ENCODE peak calls at places on chromosomes 13 and 19, in six cellular contexts. J, D, W, N, R and Y are unnamed samples.

GRCh38 chr19:7871280-7871529 is 3.0 kb downstream of the PRR36 start:
- DNase-seq in D (no peak), J (no peak), W (no peak), R (no peak), N (no peak), Y (no peak)

GRCh38 chr13:35157143-35157755 is 215.2 kb downstream of the NBEA start:
- DNase-seq in W (peak), N (peak), J (peak), D (peak), R (peak), Y (peak)

GRCh38 chr19:35902870-35903475 is 644 bp downstream of the HCST start:
- DNase-seq in D (no peak), R (no peak), J (no peak), W (no peak), N (no peak), Y (no peak)

GRCh38 chr13:99435116-99435515 is 66.2 kb upstream of the TM9SF2 start:
- DNase-seq in J (no peak), D (no peak), R (no peak), N (no peak), W (no peak), Y (no peak)

GRCh38 chr19:5293607-5294089 is 47.0 kb downstream of the PTPRS start:
- DNase-seq in D (no peak), N (no peak), J (no peak), W (peak), R (no peak), Y (peak)

GRCh38 chr13:113802090-113802531 is 43.1 kb downstream of the TMEM255B start:
- DNase-seq in N (peak), R (no peak), J (peak), D (peak), W (peak), Y (peak)

GRCh38 chr19:18481505-18482222 is 40.2 kb downstream of the ELL start:
- DNase-seq in J (no peak), W (no peak), D (no peak), N (no peak), R (no peak), Y (no peak)

GRCh38 chr13:52010890-52011689 is at the start of gene ATP7B:
- DNase-seq in W (no peak), R (peak), D (no peak), J (no peak), N (no peak), Y (no peak)

DNA sequence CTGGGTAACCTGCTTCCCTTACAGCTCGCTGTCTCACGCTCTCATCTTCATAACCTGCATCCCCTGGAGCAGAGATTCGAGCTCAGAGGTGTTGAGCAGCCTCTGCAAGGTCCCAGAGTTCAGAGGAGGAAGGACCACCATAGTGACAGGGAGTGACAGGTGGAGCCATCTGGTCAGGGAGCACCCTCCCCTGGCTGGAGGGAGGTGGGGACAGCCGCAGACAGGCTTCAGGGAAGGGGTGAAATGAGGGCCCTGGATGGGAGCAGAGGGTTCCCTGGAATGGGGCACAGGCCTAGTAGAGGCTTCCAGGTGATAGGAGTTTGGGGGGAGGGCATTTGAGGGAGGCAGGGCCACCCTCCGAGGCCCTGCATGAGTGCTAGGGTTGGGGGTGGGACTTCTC is 82.1 kb downstream of the ZNF429 start:
- DNase-seq in R (no peak), D (no peak), N (no peak), W (no peak), J (no peak), Y (no peak)
- H3K4me3 ChIP-seq in R (peak), D (no peak), N (no peak), W (no peak), J (no peak), Y (no peak)

GRCh38 chr19:48182434-48182833 is 12.0 kb downstream of the ZSWIM9 start:
- DNase-seq in J (no peak), W (no peak), D (no peak), R (no peak), N (no peak), Y (no peak)
- TF ChIP-seq CTCF in J (no peak), W (no peak), D (no peak), R (peak), N (no peak), Y (no peak)

DNA sequence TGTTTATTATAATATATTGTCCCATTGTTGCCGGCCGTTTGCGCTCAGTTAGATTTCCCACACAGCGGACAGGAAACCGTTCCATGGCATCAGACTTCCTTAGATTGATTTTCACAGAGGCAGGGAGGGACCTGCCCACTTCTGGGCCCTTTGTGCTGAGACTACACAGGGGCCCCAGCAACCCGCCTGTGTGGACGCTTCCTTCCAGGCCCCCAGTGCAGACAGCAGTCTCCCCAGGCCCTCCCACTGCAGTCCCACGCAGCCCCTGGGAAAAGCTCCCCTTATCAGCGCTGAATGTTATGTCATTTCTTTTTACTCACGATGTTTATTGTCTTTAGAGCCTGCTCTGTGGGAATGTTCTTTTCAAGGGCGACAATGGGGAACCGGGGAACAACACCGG is 351.7 kb upstream of the ARGLU1 start:
- DNase-seq in D (no peak), R (no peak), N (no peak), J (no peak), W (no peak), Y (no peak)
- H3K4me3 ChIP-seq in D (no peak), R (no peak), N (no peak), J (no peak), W (no peak), Y (no peak)

GRCh38 chr13:44298314-44298713 is 75.3 kb upstream of the SERP2 start:
- DNase-seq in N (no peak), J (no peak), W (peak), D (no peak), R (no peak), Y (no peak)

GRCh38 chr13:44299142-44299541 is 74.5 kb upstream of the SERP2 start:
- DNase-seq in D (no peak), N (no peak), J (no peak), R (no peak), W (peak), Y (no peak)

GRCh38 chr13:44300895-44301638 is 72.6 kb upstream of the SERP2 start:
- DNase-seq in W (peak), D (no peak), R (no peak), N (no peak), J (no peak), Y (peak)

GRCh38 chr13:44301639-44302015 is 72.0 kb upstream of the SERP2 start:
- DNase-seq in D (no peak), R (no peak), N (no peak), W (no peak), J (no peak), Y (no peak)

GRCh38 chr13:44299544-44299943 is 74.1 kb upstream of the SERP2 start:
- DNase-seq in J (no peak), W (no peak), R (no peak), D (no peak), N (no peak), Y (no peak)
- TF ChIP-seq CTCF in J (no peak), W (no peak), R (no peak), D (no peak), N (no peak), Y (no peak)

GRCh38 chr19:28372800-28373199 is 840.2 kb downstream of the UQCRFS1 start:
- DNase-seq in N (no peak), W (no peak), D (no peak), J (no peak), R (no peak), Y (no peak)
- H3K4me3 ChIP-seq in N (no peak), W (no peak), D (no peak), J (no peak), R (no peak), Y (no peak)

GRCh38 chr13:112320303-112320702 is 55.9 kb upstream of the SPACA7 start:
- DNase-seq in W (no peak), R (no peak), J (no peak), N (no peak), D (no peak), Y (no peak)
- TF ChIP-seq CTCF in W (no peak), R (no peak), J (no peak), N (no peak), D (no peak), Y (no peak)

GRCh38 chr13:83057119-83057518 is 825.2 kb downstream of the SLITRK1 start:
- DNase-seq in W (peak), J (no peak), R (no peak), N (no peak), D (no peak), Y (peak)
- H3K4me3 ChIP-seq in W (no peak), J (no peak), R (no peak), N (no peak), D (no peak), Y (no peak)

DNA sequence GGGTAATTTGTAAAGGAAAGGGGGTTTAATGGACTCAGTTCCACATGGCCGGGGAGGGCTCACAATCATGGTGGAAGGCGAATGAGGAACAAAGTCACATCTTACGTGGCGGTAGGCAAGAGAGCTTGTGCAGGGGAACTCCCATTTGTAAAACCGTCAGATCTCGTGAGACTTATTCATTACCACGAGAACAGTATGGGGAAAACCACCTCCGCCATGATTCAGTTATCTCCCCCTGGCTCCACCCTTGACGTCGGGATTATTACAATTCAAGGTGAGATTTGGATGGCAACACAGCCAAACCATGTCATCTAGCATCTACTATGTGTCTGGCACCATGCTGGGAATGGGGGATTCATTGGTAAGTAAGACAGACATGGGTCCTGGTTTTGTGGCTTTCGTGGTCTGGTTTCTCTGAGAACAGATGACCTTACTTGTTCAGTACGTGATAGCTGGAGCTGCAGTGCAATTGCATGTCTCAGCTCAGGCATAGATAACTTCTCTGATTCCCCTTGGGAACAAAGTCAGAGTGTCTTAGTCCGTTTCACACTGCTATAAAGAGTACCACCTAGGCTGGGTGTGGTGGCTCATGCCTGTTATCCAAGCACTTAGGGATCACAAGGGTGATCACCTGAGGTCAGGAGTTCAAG is 8.3 kb downstream of the ZNF554 start:
- DNase-seq in W (no peak), J (no peak), D (no peak), R (no peak), N (no peak), Y (no peak)
- TF ChIP-seq CTCF in W (no peak), J (no peak), D (no peak), R (no peak), N (no peak), Y (no peak)

GRCh38 chr19:55655648-55656040 is 809 bp downstream of the U2AF2 start:
- DNase-seq in R (no peak), W (no peak), D (no peak), J (no peak), N (no peak), Y (no peak)

GRCh38 chr19:55654833-55655647 is at the start of gene U2AF2:
- DNase-seq in J (peak), N (peak), D (peak), W (peak), R (peak), Y (peak)

GRCh38 chr19:55658846-55659459 is 4.1 kb downstream of the U2AF2 start:
- DNase-seq in J (no peak), R (no peak), W (no peak), N (no peak), D (no peak), Y (no peak)

GRCh38 chr19:55656552-55656951 is 1.7 kb downstream of the U2AF2 start:
- DNase-seq in R (no peak), N (no peak), J (no peak), D (no peak), W (no peak), Y (no peak)

DNA sequence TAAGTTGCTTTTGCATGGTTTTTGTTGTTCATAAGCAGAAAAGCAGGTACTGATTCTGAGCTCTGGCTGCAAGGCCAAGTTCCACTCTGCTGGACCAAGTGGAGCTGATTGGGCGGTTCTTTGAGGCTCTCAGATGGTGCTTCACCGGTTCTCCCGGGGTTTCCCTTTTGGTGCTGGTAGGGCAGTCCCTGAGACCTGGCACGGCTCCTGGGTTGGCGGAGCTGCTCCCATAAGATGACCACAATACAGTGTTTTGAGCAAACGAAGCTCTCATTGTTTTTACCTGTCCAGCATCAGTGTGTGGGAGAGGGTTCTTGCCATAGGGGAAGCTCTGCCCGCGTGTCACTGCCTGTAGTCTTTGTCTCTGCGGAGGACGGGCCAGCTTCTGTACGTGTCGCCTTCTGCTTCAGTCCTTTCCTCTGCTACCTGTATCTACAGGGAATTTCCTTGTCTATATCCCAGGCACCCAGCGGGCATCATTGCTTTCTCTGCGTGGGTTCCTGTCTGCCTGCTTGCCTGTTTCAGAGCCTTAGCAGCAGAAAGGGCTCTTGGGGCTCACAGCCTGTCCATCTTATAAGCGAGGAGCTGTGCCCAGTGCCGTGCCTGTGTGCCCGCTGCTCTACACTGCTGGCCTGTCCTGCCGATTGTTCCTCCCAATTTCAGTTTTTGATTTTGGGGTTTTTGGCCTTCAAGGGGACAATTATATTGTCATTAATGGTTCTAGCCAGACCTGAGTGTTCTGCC is 2.3 kb downstream of the U2AF2 start:
- DNase-seq in D (no peak), W (no peak), R (no peak), J (no peak), N (no peak), Y (no peak)
- H3K4me3 ChIP-seq in D (no peak), W (peak), R (no peak), J (peak), N (peak), Y (peak)